ENCODE peak calls at places on chromosomes 1 and 21, in four cellular contexts. C, R, H and G are unnamed samples.

GRCh38 chr1:114468710-114469468 is 42.1 kb downstream of the TRIM33 start:
- DNase-seq in H (no peak), R (no peak), C (no peak), G (no peak)

GRCh38 chr1:206555473-206555935 is 48.2 kb downstream of the RASSF5 start:
- DNase-seq in C (no peak), R (peak), H (no peak), G (no peak)

GRCh38 chr1:12356004-12356890 is 126.4 kb downstream of the VPS13D start:
- DNase-seq in R (no peak), C (no peak), H (peak), G (no peak)

GRCh38 chr1:91779603-91780021 is 106.3 kb downstream of the TGFBR3 start:
- DNase-seq in H (no peak), R (no peak), C (no peak), G (no peak)

GRCh38 chr21:45405271-45405818 is 380 bp downstream of the COL18A1 start:
- DNase-seq in H (no peak), R (peak), C (no peak), G (no peak)

GRCh38 chr1:194705123-194705522 is 1518.7 kb upstream of the B3GALT2 start:
- DNase-seq in R (no peak), C (no peak), H (no peak), G (no peak)

GRCh38 chr1:156241311-156241811 is 623 bp upstream of the BGLAP start:
- DNase-seq in R (no peak), C (no peak), H (no peak), G (no peak)

GRCh38 chr1:43358121-43358745 is 548 bp upstream of the CDC20 start:
- DNase-seq in C (peak), H (no peak), R (peak), G (peak)

GRCh38 chr1:26434161-26434752 is 2.1 kb downstream of the DHDDS start:
- DNase-seq in C (no peak), H (no peak), R (no peak), G (no peak)

GRCh38 chr1:174364996-174365760 is 82.6 kb upstream of the GPR52 start:
- DNase-seq in C (no peak), H (no peak), R (no peak), G (no peak)

GRCh38 chr1:174366946-174367345 is 80.8 kb upstream of the GPR52 start:
- DNase-seq in C (no peak), R (no peak), H (no peak), G (no peak)

GRCh38 chr1:174367892-174368291 is 79.9 kb upstream of the GPR52 start:
- DNase-seq in R (no peak), C (no peak), H (no peak), G (no peak)
- TF ChIP-seq ESRRA in R (no peak), C (no peak), H (no peak), G (no peak)

GRCh38 chr1:161166669-161167548 is 683 bp downstream of the PPOX start:
- DNase-seq in R (peak), H (no peak), C (no peak), G (peak)

GRCh38 chr1:161165742-161166668 is at the start of gene PPOX:
- DNase-seq in R (peak), H (peak), C (peak), G (peak)

GRCh38 chr1:161163793-161164192 is 2.4 kb upstream of the PPOX start:
- DNase-seq in R (no peak), H (no peak), C (no peak), G (no peak)

GRCh38 chr1:161162806-161163205 is 3.4 kb upstream of the PPOX start:
- DNase-seq in C (no peak), H (no peak), R (no peak), G (no peak)

GRCh38 chr1:161164901-161165620 is 1.2 kb upstream of the PPOX start:
- DNase-seq in R (no peak), C (no peak), H (no peak), G (no peak)
- TF ChIP-seq NR2C2 in R (no peak), C (no peak), H (no peak), G (no peak)

DNA sequence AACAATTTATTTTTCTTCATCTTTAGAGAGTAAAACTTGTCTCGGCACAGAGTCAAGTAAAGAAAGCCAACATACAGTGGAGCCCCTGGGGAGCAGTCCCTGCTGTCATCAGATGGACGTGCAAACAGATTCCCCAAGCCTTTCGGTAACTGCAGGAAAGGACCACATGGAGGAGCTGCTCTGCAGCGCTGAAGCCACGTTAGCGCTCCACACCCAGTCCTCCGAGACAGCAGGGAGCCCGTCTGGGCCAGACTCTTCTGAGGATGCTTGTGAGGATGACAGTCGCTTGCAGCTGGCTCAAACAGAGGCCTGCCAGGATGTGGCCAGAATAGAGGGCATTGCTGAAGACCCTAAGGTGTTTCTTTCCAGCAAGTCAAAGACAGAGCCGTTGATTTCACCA is 77.1 kb upstream of the SCCPDH start:
- DNase-seq in R (peak), C (no peak), H (no peak), G (peak)
- TF ChIP-seq MAX in R (no peak), C (no peak), H (no peak), G (no peak)

GRCh38 chr1:165365344-165365743 is 8.8 kb upstream of the LMX1A start:
- DNase-seq in H (no peak), C (no peak), R (no peak), G (no peak)
- TF ChIP-seq ESRRA in H (no peak), C (no peak), R (no peak), G (no peak)

DNA sequence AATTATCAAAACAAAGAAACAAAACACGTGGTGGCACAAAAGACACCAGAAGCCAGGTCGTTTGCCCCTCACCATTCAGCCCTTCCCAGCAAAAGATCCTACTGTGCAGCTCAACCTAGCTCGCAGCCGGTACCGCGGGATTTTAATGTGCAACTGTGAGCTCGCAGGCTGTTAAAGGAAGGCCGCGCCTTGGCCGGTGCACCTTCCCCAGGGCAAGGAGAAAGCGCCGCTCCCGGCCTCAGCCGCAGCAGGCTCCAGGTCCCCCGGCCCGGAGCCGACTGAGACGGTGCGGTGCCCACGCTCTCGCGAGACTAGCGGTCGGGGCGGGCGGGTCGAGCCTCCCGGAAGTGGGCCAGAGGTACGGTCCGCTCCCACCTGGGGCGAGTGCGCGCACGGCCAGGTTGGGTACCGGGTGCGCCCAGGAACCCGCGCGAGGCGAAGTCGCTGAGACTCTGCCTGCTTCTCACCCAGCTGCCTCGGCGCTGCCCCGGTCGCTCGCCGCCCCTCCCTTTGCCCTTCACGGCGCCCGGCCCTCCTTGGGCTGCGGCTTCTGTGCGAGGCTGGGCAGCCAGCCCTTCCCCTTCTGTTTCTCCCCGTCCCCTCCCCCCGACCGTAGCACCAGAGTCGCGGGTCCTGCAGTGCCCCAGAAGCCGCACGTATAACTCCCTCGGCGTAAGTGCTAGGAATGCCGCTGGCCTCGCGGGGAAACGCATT is at the start of gene AGL:
- DNase-seq in R (peak), H (peak), C (peak), G (peak)
- TF ChIP-seq NR2C2 in R (no peak), H (peak), C (no peak), G (no peak)

GRCh38 chr1:34279971-34280370 is 103.3 kb downstream of the C1orf94 start:
- DNase-seq in C (no peak), R (no peak), H (no peak), G (no peak)
- TF ChIP-seq MAX in C (no peak), R (no peak), H (no peak), G (no peak)

GRCh38 chr1:184755226-184756065 is 788 bp upstream of the EDEM3 start:
- DNase-seq in H (no peak), C (no peak), R (no peak), G (no peak)
- TF ChIP-seq ESRRA in H (no peak), C (no peak), R (no peak), G (no peak)